ENCODE peak calls at places on chromosomes 6 and 20, in five cellular contexts. X, E, Y, R and O are unnamed samples.

GRCh38 chr6:38212579-38212978 is 393.1 kb downstream of the ZFAND3 start:
- DNase-seq in Y (no peak), E (peak; percentile 44), R (peak; percentile 22), X (no peak), O (peak; percentile 47)

GRCh38 chr20:22684763-22685443 is 100.5 kb upstream of the FOXA2 start:
- DNase-seq in Y (no peak), R (no peak), E (peak; percentile 47), X (no peak), O (no peak)

GRCh38 chr20:6768228-6769185 is 1.0 kb downstream of the BMP2 start:
- DNase-seq in E (peak; percentile 35), Y (peak; percentile 32), X (peak; percentile 22), R (peak; percentile 40), O (peak; percentile 36)

GRCh38 chr6:77666340-77666739 is 13.5 kb downstream of the MEI4 start:
- DNase-seq in Y (no peak), E (no peak), R (no peak), X (no peak), O (no peak)

GRCh38 chr6:30041821-30042220 is 19.2 kb upstream of the POLR1H start:
- DNase-seq in R (no peak), X (no peak), E (no peak), Y (no peak), O (no peak)

GRCh38 chr6:170137176-170137891 is 153.5 kb downstream of the DLL1 start:
- DNase-seq in Y (no peak), X (no peak), E (no peak), R (no peak), O (no peak)

GRCh38 chr6:81233990-81234389 is 518.5 kb downstream of the TENT5A start:
- DNase-seq in Y (no peak), E (no peak), R (no peak), X (no peak), O (no peak)

GRCh38 chr6:107192739-107193296 is 77.5 kb upstream of the BEND3 start:
- DNase-seq in R (no peak), X (no peak), E (no peak), Y (no peak), O (no peak)

GRCh38 chr6:1771324-1771723 is 161.6 kb downstream of the FOXC1 start:
- DNase-seq in Y (no peak), X (no peak), E (no peak), R (peak; percentile 31), O (no peak)

GRCh38 chr6:166950443-166950821 is 5.9 kb downstream of the RNASET2 start:
- DNase-seq in Y (no peak), E (no peak), R (no peak), X (peak; percentile 68), O (no peak)

GRCh38 chr6:8821921-8822512 is 386.7 kb upstream of the SLC35B3 start:
- DNase-seq in X (no peak), R (no peak), Y (no peak), E (no peak), O (no peak)

GRCh38 chr6:42071881-42072583 is 21.7 kb downstream of the TAF8 start:
- DNase-seq in Y (no peak), E (no peak), X (no peak), R (no peak), O (no peak)

GRCh38 chr20:17227669-17228623 is 1.1 kb downstream of the PCSK2 start:
- DNase-seq in E (peak; percentile 41), R (no peak), Y (no peak), X (peak; percentile 13), O (peak; percentile 26)

GRCh38 chr20:60057866-60058807 is 99.9 kb downstream of the CDH26 start:
- DNase-seq in E (no peak), X (no peak), Y (peak; percentile 58), R (no peak), O (peak; percentile 73)

GRCh38 chr6:35034411-35035171 is 106.5 kb downstream of the TCP11 start:
- DNase-seq in X (no peak), R (no peak), Y (peak; percentile 87), E (no peak), O (no peak)

GRCh38 chr20:46951840-46952497 is 57.3 kb downstream of the EYA2 start:
- DNase-seq in X (no peak), Y (no peak), E (no peak), R (no peak), O (peak; percentile 41)

GRCh38 chr6:1208876-1209275 is 103.0 kb upstream of the FOXQ1 start:
- DNase-seq in E (no peak), R (no peak), X (no peak), Y (no peak), O (no peak)

GRCh38 chr6:19803331-19804330 is 33.5 kb upstream of the ID4 start:
- DNase-seq in E (no peak), Y (no peak), X (no peak), R (peak; percentile 86), O (no peak)

GRCh38 chr6:53699462-53699861 is 33.9 kb upstream of the KLHL31 start:
- DNase-seq in Y (no peak), R (no peak), X (no peak), E (no peak), O (no peak)

GRCh38 chr6:166775180-166775922 is 148.3 kb upstream of the RPS6KA2 start:
- DNase-seq in X (peak; percentile 87), R (peak; percentile 83), Y (peak; percentile 57), E (peak; percentile 53), O (peak; percentile 55)

GRCh38 chr20:4112490-4113420 is 97.4 kb upstream of the RNF24 start:
- DNase-seq in E (no peak), X (no peak), R (peak; percentile 76), Y (peak; percentile 55), O (no peak)

GRCh38 chr6:31882344-31882743 is 3.5 kb upstream of the SLC44A4 start:
- DNase-seq in Y (no peak), E (no peak), R (no peak), X (no peak), O (peak; percentile 50)

GRCh38 chr20:52630138-52630537 is 342.0 kb upstream of the TSHZ2 start:
- DNase-seq in X (no peak), Y (no peak), R (no peak), E (no peak), O (no peak)

GRCh38 chr6:95203153-95203754 is 374.1 kb upstream of the MANEA start:
- DNase-seq in E (peak; percentile 48), Y (no peak), X (peak; percentile 10), R (peak; percentile 28), O (peak; percentile 33)

GRCh38 chr20:37544386-37544785 is 16.7 kb upstream of the BLCAP start:
- DNase-seq in R (no peak), E (no peak), X (no peak), Y (no peak), O (no peak)
- TF ChIP-seq CTCF in R (no peak), E (no peak), X (no peak), Y (no peak), O (no peak)

DNA sequence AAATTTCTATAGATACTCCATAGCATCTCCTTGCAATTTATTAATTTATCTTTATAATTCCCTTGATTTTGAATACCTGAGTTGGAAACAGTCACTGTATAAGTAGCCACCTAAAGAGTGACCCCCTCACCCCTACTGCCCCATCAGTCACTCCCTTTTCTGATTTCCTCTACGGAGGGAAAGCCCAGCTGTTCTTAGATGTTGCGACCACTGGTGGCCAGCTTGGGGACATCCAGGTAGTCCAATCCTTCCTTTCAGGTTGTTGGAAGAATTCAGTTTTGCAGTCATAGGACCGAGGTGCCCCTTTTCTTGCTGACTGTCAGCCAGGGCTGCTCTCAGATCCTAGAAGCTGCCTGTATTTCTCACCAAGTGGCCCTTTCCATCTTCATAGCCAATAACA is 87.8 kb downstream of the BMP6 start:
- DNase-seq in Y (no peak), R (no peak), E (no peak), X (no peak), O (no peak)
- TF ChIP-seq CTCF in Y (no peak), R (no peak), E (no peak), X (no peak), O (no peak)

GRCh38 chr20:58637466-58638198 is 13.5 kb upstream of the STX16 start:
- DNase-seq in R (no peak), E (no peak), Y (no peak), X (no peak), O (peak; percentile 13)
- TF ChIP-seq CTCF in R (no peak), E (no peak), Y (no peak), X (no peak), O (peak; percentile 2)

GRCh38 chr6:129517288-129517687 is 192.7 kb downstream of the ARHGAP18 start:
- DNase-seq in X (no peak), E (no peak), R (no peak), Y (no peak), O (no peak)

GRCh38 chr6:129513471-129513870 is 196.5 kb downstream of the ARHGAP18 start:
- DNase-seq in Y (no peak), E (no peak), R (peak; percentile 73), X (no peak), O (no peak)

GRCh38 chr6:129516787-129517186 is 193.2 kb downstream of the ARHGAP18 start:
- DNase-seq in Y (no peak), E (no peak), R (no peak), X (no peak), O (no peak)

GRCh38 chr6:129516005-129516404 is 194.0 kb downstream of the ARHGAP18 start:
- DNase-seq in Y (no peak), X (no peak), E (no peak), R (peak; percentile 83), O (no peak)

GRCh38 chr6:129515004-129515403 is 195.0 kb downstream of the ARHGAP18 start:
- DNase-seq in R (no peak), Y (no peak), E (no peak), X (no peak), O (no peak)
- TF ChIP-seq CTCF in R (no peak), Y (no peak), E (no peak), X (no peak), O (no peak)